ENCODE peak calls at places on chromosomes 16 and 17, in ten cellular contexts. U, Q, A, W, R, Z, S, P, T and K are unnamed samples.

GRCh38 chr16:59573528-59574271 is 839.6 kb upstream of the GOT2 start:
- DNase-seq in U (no peak), Q (peak; percentile 70), A (peak; percentile 95), W (no peak), R (no peak), Z (peak; percentile 37), S (no peak), P (no peak), T (no peak), K (peak; percentile 67)

GRCh38 chr17:83189673-83190385 is 110.4 kb downstream of the METRNL start:
- DNase-seq in U (no peak), Q (peak; percentile 64), A (peak; percentile 90), W (no peak), R (no peak), Z (no peak), S (no peak), P (no peak), T (no peak), K (peak; percentile 87)

GRCh38 chr16:86307518-86307903 is 202.8 kb upstream of the FOXF1 start:
- DNase-seq in U (no peak), Q (peak; percentile 79), A (peak; percentile 83), W (no peak), R (no peak), Z (peak; percentile 95), S (no peak), P (no peak), T (no peak), K (peak; percentile 70)

GRCh38 chr16:11232852-11233726 is 22.9 kb downstream of the SOCS1 start:
- DNase-seq in U (peak; percentile 72), Q (no peak), A (no peak), W (no peak), R (no peak), Z (no peak), S (no peak), P (no peak), T (peak; percentile 35), K (no peak)

GRCh38 chr16:23491490-23492391 is 18.6 kb downstream of the GGA2 start:
- DNase-seq in U (no peak), Q (no peak), A (peak; percentile 16), W (no peak), R (no peak), Z (peak; percentile 68), S (no peak), P (no peak), T (no peak), K (peak; percentile 38)

GRCh38 chr17:14306602-14307001 is 5.7 kb downstream of the HS3ST3B1 start:
- DNase-seq in U (no peak), Q (peak; percentile 46), A (no peak), W (no peak), R (no peak), Z (no peak), S (no peak), P (no peak), T (no peak), K (peak; percentile 26)

GRCh38 chr17:68782829-68783228 is 172.4 kb downstream of the ABCA8 start:
- DNase-seq in U (no peak), Q (peak; percentile 38), A (no peak), W (no peak), R (no peak), Z (no peak), S (no peak), P (no peak), T (no peak), K (peak; percentile 66)

GRCh38 chr17:7988750-7989178 is 13.7 kb upstream of the GUCY2D start:
- DNase-seq in U (no peak), Q (peak; percentile 97), A (peak; percentile 86), W (peak; percentile 57), R (peak; percentile 66), Z (peak; percentile 75), S (peak; percentile 74), P (peak; percentile 97), T (peak; percentile 56), K (peak; percentile 84)

GRCh38 chr17:15233022-15233805 is 31.9 kb downstream of the PMP22 start:
- DNase-seq in U (peak; percentile 71), Q (peak; percentile 41), A (peak; percentile 75), W (peak; percentile 40), R (no peak), Z (peak; percentile 62), S (no peak), P (peak; percentile 61), T (peak; percentile 76), K (peak; percentile 92)

GRCh38 chr17:21252875-21253645 is at the start of gene NATD1:
- DNase-seq in U (peak; percentile 93), Q (peak; percentile 93), A (peak; percentile 78), W (no peak), R (no peak), Z (peak; percentile 73), S (peak; percentile 81), P (peak; percentile 92), T (peak; percentile 92), K (peak; percentile 93)

GRCh38 chr16:60031751-60032150 is 1297.6 kb upstream of the GOT2 start:
- DNase-seq in U (no peak), Q (no peak), A (no peak), W (no peak), R (no peak), Z (no peak), S (no peak), P (no peak), T (no peak), K (no peak)

GRCh38 chr16:8168016-8168415 is 422.3 kb downstream of the TMEM114 start:
- DNase-seq in U (no peak), Q (no peak), A (no peak), W (no peak), R (no peak), Z (no peak), S (no peak), P (no peak), T (no peak), K (no peak)

GRCh38 chr16:8178271-8178670 is 412.0 kb downstream of the TMEM114 start:
- DNase-seq in U (no peak), Q (no peak), A (no peak), W (no peak), R (no peak), Z (no peak), S (no peak), P (no peak), T (no peak), K (no peak)

GRCh38 chr16:8167436-8167835 is 422.9 kb downstream of the TMEM114 start:
- DNase-seq in U (no peak), Q (no peak), A (no peak), W (no peak), R (no peak), Z (no peak), S (no peak), P (no peak), T (no peak), K (no peak)

GRCh38 chr16:8173111-8173644 is 417.1 kb downstream of the TMEM114 start:
- DNase-seq in U (peak; percentile 91), Q (peak; percentile 28), A (peak; percentile 28), W (peak; percentile 7), R (peak; percentile 2), Z (peak; percentile 38), S (peak; percentile 85), P (peak; percentile 86), T (peak; percentile 96), K (peak; percentile 79)
- H3K9ac ChIP-seq in U (no peak overlapping the region), Q (no peak overlapping the region), A (no peak overlapping the region), W (no peak overlapping the region), R (no peak overlapping the region), Z (no peak overlapping the region), S (no peak overlapping the region), P (no peak overlapping the region), T (no peak overlapping the region), K (no peak overlapping the region)

GRCh38 chr17:30969989-30970680 is 704 bp upstream of the RNF135 start:
- DNase-seq in U (peak; percentile 60), Q (no peak), A (no peak), W (no peak), R (no peak), Z (peak; percentile 67), S (no peak), P (peak; percentile 70), T (peak; percentile 68), K (peak; percentile 53)
- H3K9ac ChIP-seq in U (peak overlapping the region; percentile 48), Q (peak overlapping the region; percentile 87), A (peak overlapping the region; percentile 67), W (peak overlapping the region; percentile 88), R (peak overlapping the region; percentile 97), Z (peak overlapping the region; percentile 87), S (no peak overlapping the region), P (peak overlapping the region; percentile 83), T (peak overlapping the region; percentile 75), K (peak overlapping the region; percentile 93)

GRCh38 chr17:57989011-57989345 is 924 bp upstream of the VEZF1 start:
- DNase-seq in U (no peak), Q (peak; percentile 38), A (peak; percentile 50), W (no peak), R (no peak), Z (no peak), S (no peak), P (peak; percentile 68), T (no peak), K (peak; percentile 56)

GRCh38 chr17:57986841-57987581 is 1.0 kb downstream of the VEZF1 start:
- DNase-seq in U (no peak), Q (peak; percentile 79), A (peak; percentile 91), W (no peak), R (no peak), Z (peak; percentile 67), S (peak; percentile 63), P (peak; percentile 68), T (peak; percentile 84), K (peak; percentile 87)

GRCh38 chr17:57988301-57989010 is 402 bp upstream of the VEZF1 start:
- DNase-seq in U (peak; percentile 82), Q (peak; percentile 84), A (peak; percentile 66), W (no peak), R (no peak), Z (peak; percentile 51), S (peak; percentile 54), P (peak; percentile 87), T (peak; percentile 77), K (peak; percentile 84)

GRCh38 chr17:57985675-57985974 is 2.4 kb downstream of the VEZF1 start:
- DNase-seq in U (no peak), Q (peak; percentile 83), A (peak; percentile 25), W (no peak), R (no peak), Z (peak; percentile 82), S (no peak), P (no peak), T (no peak), K (peak; percentile 83)

DNA sequence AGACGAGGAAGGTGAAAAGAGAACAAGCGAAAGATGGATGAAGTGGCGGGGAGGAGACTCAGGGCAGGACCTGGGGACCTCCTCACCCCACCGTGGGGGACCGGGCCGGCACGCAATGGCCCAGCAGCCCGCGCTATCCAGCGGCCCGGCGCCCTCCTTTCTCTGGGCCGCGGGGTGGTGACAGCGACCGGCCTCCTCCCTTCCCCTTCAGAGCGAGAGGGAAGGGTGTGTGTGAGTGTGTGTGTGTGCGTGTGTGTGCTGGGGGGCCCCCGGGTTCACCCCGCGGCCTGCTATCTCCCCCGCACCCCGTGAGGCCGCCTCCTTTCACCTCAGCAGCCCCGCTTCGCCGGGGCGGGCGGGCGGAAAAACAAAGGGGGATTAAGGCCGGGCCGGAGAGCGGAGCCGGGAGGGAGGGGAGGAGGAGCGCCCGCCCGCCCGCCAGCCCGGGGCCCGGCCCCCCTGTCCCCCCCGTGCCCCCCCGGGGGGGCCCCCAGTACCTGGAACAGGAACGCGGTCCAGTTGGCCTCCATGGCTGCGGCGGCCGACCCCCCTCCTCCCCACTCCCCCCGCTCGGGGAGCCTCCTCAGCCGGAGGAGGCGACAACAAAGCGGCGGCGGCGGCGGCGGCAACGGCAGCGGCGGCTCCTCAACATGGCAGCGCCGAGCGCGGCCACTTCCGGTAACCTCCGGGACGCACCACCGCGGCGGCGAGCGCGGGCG is at the start of gene VEZF1:
- DNase-seq in U (peak; percentile 83), Q (peak; percentile 85), A (peak; percentile 44), W (no peak), R (no peak), Z (peak; percentile 68), S (peak; percentile 80), P (peak; percentile 92), T (peak; percentile 76), K (peak; percentile 90)
- H3K9ac ChIP-seq in U (peak within 1 kb of the TSS; percentile 85), Q (peak within 1 kb of the TSS; percentile 94), A (peak within 1 kb of the TSS; percentile 97), W (peak within 1 kb of the TSS; percentile 81), R (peak within 1 kb of the TSS; percentile 82), Z (peak within 1 kb of the TSS; percentile 84), S (peak within 1 kb of the TSS; percentile 99), P (peak within 1 kb of the TSS; percentile 82), T (peak within 1 kb of the TSS; percentile 86), K (peak within 1 kb of the TSS; percentile 94)

GRCh38 chr17:80891096-80892018 is 100.3 kb upstream of the CHMP6 start:
- DNase-seq in U (no peak), Q (peak; percentile 72), A (peak; percentile 94), W (peak; percentile 86), R (peak; percentile 56), Z (peak; percentile 95), S (no peak), P (no peak), T (no peak), K (peak; percentile 95)
- H3K9ac ChIP-seq in U (no peak overlapping the region), Q (peak overlapping the region; percentile 78), A (peak overlapping the region; percentile 47), W (peak overlapping the region; percentile 95), R (peak overlapping the region; percentile 69), Z (peak overlapping the region; percentile 85), S (no peak overlapping the region), P (no peak overlapping the region), T (no peak overlapping the region), K (peak overlapping the region; percentile 84)